ENCODE peak calls at places on chromosome 1, in eight cellular contexts. P is naive thymus-derived CD4-positive, alpha-beta T cell; Q is astrocyte of the spinal cord; M is adipocyte; C is AG04450; W is suprapubic skin; S is epithelial cell of esophagus; O is BE2C. A is an unnamed sample.

GRCh38 chr1:43604192-43604591 is 45.8 kb upstream of the KDM4A start:
- DNase-seq in M (no peak), C (no peak), O (no peak), P (no peak), S (no peak), W (no peak), Q (no peak), A (no peak)

GRCh38 chr1:88451856-88452255 is 232.2 kb upstream of the PKN2 start:
- DNase-seq in M (no peak), C (no peak), O (no peak), S (no peak), P (no peak), W (no peak), Q (no peak), A (no peak)

GRCh38 chr1:156152628-156153027 is 757 bp upstream of the SEMA4A start:
- DNase-seq in S (no peak), C (no peak), W (no peak), P (no peak), Q (no peak), O (no peak), M (no peak), A (peak)

GRCh38 chr1:224495861-224496260 is 61.3 kb upstream of the WDR26 start:
- DNase-seq in P (no peak), M (no peak), W (no peak), C (no peak), S (no peak), Q (no peak), O (no peak), A (no peak)

GRCh38 chr1:24505816-24506215 is 3.2 kb downstream of the RCAN3 start:
- DNase-seq in Q (no peak), P (no peak), C (no peak), S (no peak), W (no peak), M (no peak), O (no peak), A (no peak)

GRCh38 chr1:42334240-42335049 is 590 bp downstream of the FOXJ3 start:
- DNase-seq in S (peak), Q (peak), C (no peak), W (peak), O (peak), P (no peak), M (peak), A (peak)

GRCh38 chr1:22625262-22625925 is 11.0 kb upstream of the C1QA start:
- DNase-seq in W (no peak), M (peak), Q (no peak), C (no peak), P (no peak), O (no peak), S (peak), A (no peak)

GRCh38 chr1:165408518-165408917 is 36.4 kb downstream of the RXRG start:
- DNase-seq in P (no peak), S (peak), M (peak), W (no peak), Q (no peak), C (no peak), O (peak), A (peak)

GRCh38 chr1:150159550-150159949 is 9.8 kb downstream of the PLEKHO1 start:
- DNase-seq in W (no peak), C (no peak), M (no peak), P (no peak), O (no peak), Q (no peak), S (no peak), A (no peak)
- H3K4me3 ChIP-seq in W (no peak), C (peak), M (no peak), P (no peak), O (no peak), Q (no peak), S (no peak), A (no peak)

GRCh38 chr1:9910425-9911178 is 533 bp upstream of the CTNNBIP1 start:
- DNase-seq in M (peak), W (peak), Q (peak), O (peak), S (peak), P (peak), C (peak), A (peak)
- H3K4me3 ChIP-seq in M (peak), W (peak), Q (peak), O (peak), S (peak), P (peak), C (peak), A (peak)

DNA sequence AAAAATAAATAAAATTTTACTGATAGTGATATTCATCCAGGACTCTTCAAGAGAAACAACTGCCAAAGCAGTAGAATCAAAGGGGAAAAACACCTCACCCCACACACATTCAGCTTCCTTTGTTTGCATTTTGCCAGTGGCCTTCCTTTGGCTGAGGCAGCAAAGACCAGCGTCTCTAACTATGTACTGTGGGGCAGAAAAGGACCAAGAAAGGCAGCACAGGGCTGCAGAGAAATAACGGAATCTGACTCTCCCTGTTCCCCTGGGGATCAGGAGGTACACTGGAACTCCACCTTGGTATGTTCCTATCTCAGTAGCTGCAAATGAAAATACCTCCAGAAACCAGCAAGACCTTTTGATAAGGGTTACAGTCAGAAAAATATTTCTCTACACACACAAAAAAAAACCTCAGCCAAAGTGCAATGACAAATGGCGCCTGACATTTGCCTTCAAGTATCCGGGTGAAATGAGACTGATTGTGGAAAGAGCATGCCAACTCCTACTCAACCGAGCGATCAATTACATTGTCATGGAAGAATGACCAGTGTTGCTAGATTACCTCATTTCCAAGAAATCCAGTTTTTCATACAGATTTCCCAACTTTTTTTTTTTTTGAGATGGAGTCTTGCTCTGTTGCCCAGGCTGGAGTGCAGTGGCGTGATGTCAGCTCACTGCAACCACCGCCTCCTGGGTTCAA is 50.9 kb downstream of the TARBP1 start:
- DNase-seq in Q (no peak), S (no peak), O (no peak), W (no peak), C (no peak), M (no peak), P (no peak), A (no peak)
- H3K4me3 ChIP-seq in Q (no peak), S (no peak), O (no peak), W (no peak), C (no peak), M (no peak), P (no peak), A (no peak)

GRCh38 chr1:228416217-228416971 is at the start of gene TRIM17:
- DNase-seq in M (peak), S (peak), P (no peak), W (peak), Q (peak), C (no peak), O (peak), A (no peak)

GRCh38 chr1:228414511-228415211 is 2.0 kb downstream of the TRIM17 start:
- DNase-seq in S (no peak), C (no peak), O (no peak), P (no peak), W (peak), M (no peak), Q (no peak), A (no peak)

GRCh38 chr1:228413241-228414010 is 3.2 kb downstream of the TRIM17 start:
- DNase-seq in W (peak), Q (no peak), O (no peak), P (no peak), C (no peak), S (no peak), M (no peak), A (no peak)

GRCh38 chr1:228415853-228416216 is 826 bp downstream of the TRIM17 start:
- DNase-seq in O (no peak), M (no peak), P (no peak), W (no peak), S (no peak), Q (no peak), C (no peak), A (no peak)

DNA sequence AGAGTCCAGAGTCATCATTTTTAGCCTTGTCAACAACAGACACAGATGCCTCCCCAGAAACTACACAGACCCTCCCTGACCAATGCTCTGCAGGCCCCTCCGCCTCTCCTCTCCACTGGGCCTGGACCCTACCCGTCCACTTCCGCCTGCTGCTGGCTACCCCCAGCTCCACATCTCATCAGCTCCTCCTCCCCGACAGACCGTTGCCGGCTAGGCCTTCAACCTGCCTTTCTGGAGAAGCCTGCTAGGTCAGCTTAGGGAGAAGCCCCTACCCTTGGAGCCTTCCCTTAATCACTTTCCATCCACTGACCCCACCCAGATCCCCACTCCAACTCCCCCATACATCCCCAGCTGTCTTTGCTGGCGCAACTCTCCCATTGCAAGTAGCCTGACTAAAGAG is 1.4 kb downstream of the TRIM17 start:
- DNase-seq in W (peak), C (no peak), S (no peak), M (no peak), O (no peak), P (no peak), Q (no peak), A (no peak)
- H3K4me3 ChIP-seq in W (no peak), C (no peak), S (no peak), M (no peak), O (no peak), P (no peak), Q (no peak), A (no peak)

DNA sequence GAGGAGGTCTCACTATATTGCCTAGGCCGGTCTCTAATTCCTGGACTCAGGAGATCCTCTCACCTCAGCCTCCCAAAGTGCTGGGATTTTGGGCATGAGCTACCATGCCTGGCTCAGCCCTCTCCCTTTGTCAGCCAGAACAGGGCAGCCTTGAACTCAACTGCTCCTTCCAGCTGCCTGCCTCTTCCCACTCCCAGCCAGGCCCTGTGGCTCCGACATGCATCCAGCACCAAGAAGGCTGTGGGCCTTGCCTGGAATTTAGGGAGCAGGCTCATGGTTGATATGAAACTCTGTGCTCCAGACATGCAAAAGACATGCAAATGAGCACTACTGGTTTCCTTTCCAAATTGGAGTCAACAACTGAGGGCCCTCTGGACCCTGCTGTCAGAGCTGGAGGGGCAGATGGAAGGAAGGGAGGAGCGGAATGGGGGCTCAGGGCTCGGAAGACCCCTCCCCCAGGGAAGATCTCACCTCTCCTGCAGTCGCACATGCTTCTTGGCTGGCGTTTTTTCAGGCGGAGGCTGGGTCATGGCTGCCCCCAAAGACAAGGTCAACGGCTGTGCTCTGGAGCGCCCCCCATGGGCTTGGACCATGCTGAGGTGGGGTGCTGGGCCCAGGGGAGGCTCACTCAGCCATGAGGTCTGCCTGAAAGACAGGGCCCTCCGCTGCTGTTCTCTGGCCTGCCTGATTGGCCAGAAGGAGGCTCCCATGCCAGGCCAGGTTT is 1.4 kb downstream of the PTPN7 start:
- DNase-seq in Q (no peak), M (no peak), P (no peak), S (no peak), O (no peak), C (no peak), W (no peak), A (no peak)
- H3K4me3 ChIP-seq in Q (no peak), M (no peak), P (peak), S (no peak), O (no peak), C (no peak), W (peak), A (no peak)

A was measured in AG10803.